ENCODE peak calls at places on chromosomes 7 and 10, in five cellular contexts. D is IMR-90, T is MM.1S, C is sigmoid colon, O is GM23338. I is an unnamed sample. For H3K4me1, the result is how much of the 10 kb centered on the place peaks cover.

GRCh38 chr10:72076756-72077155 is 11.6 kb downstream of the SPOCK2 start:
- DNase-seq in C (no peak), T (no peak), D (no peak), O (no peak), I (peak)

GRCh38 chr7:79096361-79096805 is 357.1 kb downstream of the MAGI2 start:
- DNase-seq in D (peak), T (no peak), O (no peak), C (no peak), I (no peak)

GRCh38 chr10:4243651-4244050 is 458.6 kb upstream of the KLF6 start:
- DNase-seq in D (peak), O (no peak), C (peak), T (no peak), I (no peak)

GRCh38 chr7:118005021-118005420 is 131.8 kb upstream of the CTTNBP2 start:
- DNase-seq in D (no peak), C (no peak), O (peak), T (no peak), I (no peak)

GRCh38 chr7:101507791-101508252 is 121.3 kb downstream of the MYL10 start:
- DNase-seq in D (peak), O (peak), C (no peak), T (peak), I (no peak)

GRCh38 chr10:68261132-68261856 is 29.4 kb upstream of the ATOH7 start:
- DNase-seq in D (no peak), T (no peak), C (peak), O (no peak), I (no peak)

GRCh38 chr10:78764436-78764835 is 304.3 kb upstream of the ZMIZ1 start:
- DNase-seq in O (no peak), C (no peak), T (no peak), D (no peak), I (peak)

GRCh38 chr10:35213699-35214098 is 87.1 kb downstream of the CREM start:
- DNase-seq in D (no peak), C (no peak), O (no peak), T (no peak), I (no peak)

GRCh38 chr10:11539191-11539868 is 72.1 kb downstream of the USP6NL start:
- DNase-seq in T (no peak), C (no peak), D (peak), O (no peak), I (no peak)

GRCh38 chr10:77967611-77968022 is 41.1 kb upstream of the DLG5 start:
- DNase-seq in C (no peak), T (no peak), O (no peak), D (no peak), I (no peak)

GRCh38 chr10:81866753-81867152 is 8.2 kb upstream of the NRG3 start:
- DNase-seq in C (no peak), T (peak), D (no peak), O (no peak), I (no peak)

GRCh38 chr10:133308431-133309110 is at the start of the genes TUBGCP2 and ZNF511:
- DNase-seq in C (peak), T (peak), D (peak), O (peak), I (peak)

GRCh38 chr7:85234746-85235145 is 47.9 kb upstream of the SEMA3D start:
- DNase-seq in T (no peak), D (peak), C (no peak), O (no peak), I (no peak)

GRCh38 chr10:8586504-8586903 is 532.0 kb downstream of the GATA3 start:
- DNase-seq in O (no peak), C (no peak), D (no peak), T (no peak), I (no peak)

GRCh38 chr10:119633538-119634218 is 17.5 kb upstream of the BAG3 start:
- DNase-seq in O (no peak), D (no peak), C (no peak), T (no peak), I (no peak)

GRCh38 chr10:76285012-76285411 is 853.6 kb downstream of the LRMDA start:
- DNase-seq in T (no peak), D (peak), O (no peak), C (no peak), I (no peak)

GRCh38 chr10:97570146-97570788 is 2.3 kb upstream of the ANKRD2 start:
- DNase-seq in C (no peak), O (no peak), T (no peak), D (no peak), I (no peak)

GRCh38 chr7:148986737-148987009 is 41.6 kb downstream of the PDIA4 start:
- DNase-seq in O (no peak), C (no peak), D (no peak), T (no peak), I (no peak)

GRCh38 chr10:97032624-97033023 is 153.1 kb downstream of the SLIT1 start:
- DNase-seq in D (no peak), T (no peak), O (peak), C (peak), I (no peak)

GRCh38 chr10:74995806-74996205 is 115.7 kb upstream of the SAMD8 start:
- DNase-seq in C (no peak), T (no peak), O (no peak), D (no peak), I (no peak)

GRCh38 chr7:7491044-7491443 is 44.6 kb downstream of the COL28A1 start:
- DNase-seq in O (no peak), D (peak), C (no peak), T (no peak), I (no peak)

GRCh38 chr7:134992626-134993179 is 6.4 kb downstream of the AGBL3 start:
- DNase-seq in C (no peak), O (no peak), T (peak), D (peak), I (no peak)

GRCh38 chr7:157599491-157599890 is 262.7 kb downstream of the DNAJB6 start:
- DNase-seq in O (no peak), T (no peak), D (no peak), C (no peak), I (no peak)

GRCh38 chr7:55132890-55133551 is 114.2 kb downstream of the EGFR start:
- DNase-seq in O (no peak), C (peak), T (no peak), D (peak), I (no peak)

GRCh38 chr10:3477683-3478082 is 305.1 kb upstream of the PITRM1 start:
- DNase-seq in O (no peak), T (no peak), C (no peak), D (peak), I (no peak)

GRCh38 chr7:143299346-143299745 is 11.2 kb downstream of the CASP2 start:
- DNase-seq in T (no peak), C (no peak), O (no peak), D (peak), I (no peak)

GRCh38 chr7:64045301-64046040 is at the start of gene ZNF727:
- DNase-seq in O (no peak), D (no peak), T (peak), C (peak), I (peak)

GRCh38 chr7:92880212-92881090 is 44.1 kb upstream of the CDK6 start:
- DNase-seq in T (peak), C (no peak), O (peak), D (no peak), I (no peak)

GRCh38 chr7:47190462-47190861 is 391.4 kb downstream of the TNS3 start:
- DNase-seq in D (no peak), C (no peak), O (no peak), T (no peak), I (no peak)

GRCh38 chr7:14962778-14963177 is 60.2 kb upstream of the DGKB start:
- DNase-seq in C (no peak), O (no peak), D (no peak), T (no peak), I (no peak)

GRCh38 chr7:141609566-141609965 is 58.4 kb downstream of the AGK start:
- DNase-seq in T (no peak), C (no peak), O (peak), D (no peak), I (no peak)

GRCh38 chr10:90674927-90675326 is 182.9 kb downstream of the HTR7 start:
- DNase-seq in T (no peak), C (no peak), O (no peak), D (peak), I (no peak)

GRCh38 chr7:121385800-121386179 is 10.3 kb downstream of the FAM3C start:
- DNase-seq in C (no peak), O (no peak), D (peak), T (peak), I (no peak)
- H3K4me1 ChIP-seq in C (under half), O (under half), D (under half), T (under half), I (under half)

GRCh38 chr10:43689007-43689491 is 40.4 kb upstream of the ZNF32 start:
- DNase-seq in D (no peak), C (peak), O (peak), T (no peak), I (peak)

GRCh38 chr10:43689618-43689954 is 40.9 kb upstream of the ZNF32 start:
- DNase-seq in C (peak), D (no peak), O (peak), T (no peak), I (peak)

GRCh38 chr10:43689955-43690771 is 41.5 kb upstream of the ZNF32 start:
- DNase-seq in C (peak), O (peak), T (peak), D (peak), I (peak)

GRCh38 chr10:43687373-43687772 is 38.7 kb upstream of the ZNF32 start:
- DNase-seq in T (no peak), C (no peak), D (no peak), O (no peak), I (no peak)

GRCh38 chr10:43688348-43688892 is 39.7 kb upstream of the ZNF32 start:
- DNase-seq in T (no peak), C (no peak), D (no peak), O (no peak), I (no peak)
- TF ChIP-seq CTCF in T (no peak), C (no peak), D (no peak), O (no peak), I (no peak)

DNA sequence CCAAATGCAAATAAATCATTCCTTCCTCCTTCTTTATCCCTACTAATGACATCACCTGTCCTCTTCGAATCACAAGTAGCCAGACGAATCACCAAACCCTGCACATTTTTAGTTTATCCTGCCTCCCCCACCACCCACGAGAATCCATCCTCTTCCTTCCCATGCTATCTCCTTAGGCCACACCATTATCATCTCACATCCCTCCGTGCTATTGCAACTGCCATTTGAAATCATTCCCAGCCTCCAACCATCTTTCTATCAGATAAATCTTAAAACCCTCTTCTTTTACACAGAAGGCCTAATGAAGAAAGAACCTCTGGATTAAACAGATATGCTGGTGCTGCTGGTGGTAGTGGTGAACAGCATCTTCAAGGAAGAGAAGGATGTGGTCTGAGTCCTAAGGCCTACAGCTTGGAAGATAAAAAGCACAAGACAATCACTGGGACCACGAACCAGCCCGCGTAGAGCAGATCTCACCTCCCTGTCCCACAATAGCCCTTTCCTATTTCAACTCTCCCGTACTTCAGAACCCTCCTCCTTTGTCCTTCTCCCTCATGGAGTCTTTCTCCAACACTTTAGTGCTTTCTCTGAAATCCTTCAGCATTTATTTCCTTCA is 403.2 kb downstream of the SFMBT2 start:
- DNase-seq in D (no peak), O (no peak), T (no peak), C (no peak), I (no peak)
- H3K4me1 ChIP-seq in D (under half), O (under half), T (under half), C (under half), I (under half)

DNA sequence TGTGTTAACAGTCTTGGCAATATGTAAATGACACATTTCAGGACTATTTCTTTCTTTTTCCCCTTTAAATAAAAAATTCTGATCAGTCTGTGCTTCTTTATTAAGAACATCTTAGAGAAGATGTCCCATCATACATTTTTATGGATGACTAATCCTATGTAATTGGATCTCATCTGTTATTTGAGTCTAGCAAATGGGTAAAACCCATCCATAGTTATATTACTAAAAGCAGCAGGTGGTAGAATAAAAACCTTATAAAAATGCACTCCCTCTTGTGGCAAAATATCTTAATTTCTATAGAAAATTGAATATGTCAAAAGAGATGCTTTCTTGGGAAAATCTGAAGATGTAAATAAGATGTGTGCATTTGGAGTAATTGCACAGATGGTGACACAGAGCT is 35.3 kb downstream of the TRRAP start:
- DNase-seq in C (no peak), O (no peak), D (peak), T (no peak), I (no peak)
- TF ChIP-seq CTCF in C (no peak), O (no peak), D (peak), T (no peak), I (no peak)

DNA sequence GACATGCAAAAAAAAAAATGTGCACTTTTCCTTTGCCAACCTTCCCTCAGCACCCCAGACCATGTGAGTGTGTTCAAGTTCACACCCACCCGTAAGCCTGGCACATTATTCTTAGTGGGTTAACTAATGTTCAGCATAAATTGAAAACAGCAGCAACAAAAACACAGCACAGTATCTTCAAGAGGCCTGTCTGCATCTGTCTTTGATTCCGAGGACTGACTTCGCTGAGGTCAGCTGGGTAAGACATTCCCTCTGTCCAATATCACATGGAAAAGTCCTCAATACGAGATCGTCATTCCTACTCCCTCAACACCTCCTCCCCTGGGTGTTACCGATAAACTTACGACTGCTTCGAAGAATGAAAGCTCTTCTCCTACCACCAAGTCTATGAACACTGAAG is 218.8 kb downstream of the SFMBT2 start:
- DNase-seq in C (no peak), O (no peak), T (no peak), D (no peak), I (no peak)
- H3K4me1 ChIP-seq in C (under half), O (under half), T (under half), D (under half), I (under half)

GRCh38 chr7:86953219-86953618 is 106.2 kb downstream of the ELAPOR2 start:
- DNase-seq in C (no peak), D (no peak), O (no peak), T (no peak), I (no peak)
- TF ChIP-seq CTCF in C (no peak), D (no peak), O (no peak), T (no peak), I (no peak)

GRCh38 chr10:110358869-110359629 is 54.3 kb upstream of the SMNDC1 start:
- DNase-seq in T (no peak), D (no peak), O (peak), C (no peak), I (no peak)
- H3K4me1 ChIP-seq in T (half or more), D (under half), O (under half), C (under half), I (under half)

GRCh38 chr7:150974468-150975391 is 3.4 kb downstream of the KCNH2 start:
- DNase-seq in O (peak), T (peak), C (peak), D (peak), I (peak)
- TF ChIP-seq CTCF in O (peak), T (peak), C (no peak), D (peak), I (no peak)